ENCODE peak calls at places on chromosomes 1 and 21, in four cellular contexts. One of them, this sample, is unnamed.

GRCh38 chr1:20058531-20058930 is 11.5 kb upstream of the PLA2G5 start:
- DNase-seq in GM12865: peak; percentile 62
- DNase-seq in testis: no peak
- DNase-seq in GM12878: no peak
- DNase-seq in this sample: peak; percentile 83

GRCh38 chr1:115230281-115230680 is 107.8 kb downstream of the NGF start:
- DNase-seq in GM12878: no peak
- DNase-seq in testis: no peak
- DNase-seq in GM12865: no peak
- DNase-seq in this sample: no peak

GRCh38 chr1:193433599-193433998 is 247.2 kb upstream of the B3GALT2 start:
- DNase-seq in GM12865: no peak
- DNase-seq in testis: no peak
- DNase-seq in GM12878: no peak
- DNase-seq in this sample: no peak

GRCh38 chr1:38037481-38037939 is 9.1 kb downstream of the POU3F1 start:
- DNase-seq in GM12865: no peak
- DNase-seq in testis: no peak
- DNase-seq in GM12878: no peak
- DNase-seq in this sample: no peak

GRCh38 chr1:53121319-53122172 is 20.9 kb downstream of the SLC1A7 start:
- DNase-seq in GM12878: no peak
- DNase-seq in GM12865: no peak
- DNase-seq in testis: peak; percentile 50
- DNase-seq in this sample: peak; percentile 66

GRCh38 chr1:22154626-22155025 is 11.7 kb upstream of the WNT4 start:
- DNase-seq in GM12878: no peak
- DNase-seq in testis: no peak
- DNase-seq in GM12865: no peak
- DNase-seq in this sample: no peak

GRCh38 chr1:2268285-2269056 is 40.4 kb downstream of the SKI start:
- DNase-seq in testis: no peak
- DNase-seq in GM12878: no peak
- DNase-seq in GM12865: no peak
- DNase-seq in this sample: no peak

GRCh38 chr1:162177126-162177525 is 107.6 kb downstream of the NOS1AP start:
- DNase-seq in testis: no peak
- DNase-seq in GM12878: no peak
- DNase-seq in GM12865: no peak
- DNase-seq in this sample: no peak

GRCh38 chr1:109632671-109633346 is 13.2 kb downstream of the AMPD2 start:
- DNase-seq in GM12878: no peak
- DNase-seq in testis: peak; percentile 86
- DNase-seq in GM12865: no peak
- DNase-seq in this sample: no peak

GRCh38 chr1:235078927-235079381 is 49.7 kb downstream of the TOMM20 start:
- DNase-seq in GM12865: peak; percentile 53
- DNase-seq in GM12878: no peak
- DNase-seq in testis: no peak
- DNase-seq in this sample: no peak

GRCh38 chr1:218479436-218480115 is 134.4 kb downstream of the TGFB2 start:
- DNase-seq in testis: no peak
- DNase-seq in GM12878: no peak
- DNase-seq in GM12865: no peak
- DNase-seq in this sample: no peak

GRCh38 chr1:109880961-109881894 is 29.4 kb upstream of the CSF1 start:
- DNase-seq in GM12878: no peak
- DNase-seq in GM12865: no peak
- DNase-seq in testis: no peak
- DNase-seq in this sample: no peak

GRCh38 chr1:30271401-30272287 is 451.7 kb downstream of the MATN1 start:
- DNase-seq in GM12878: no peak
- DNase-seq in GM12865: no peak
- DNase-seq in testis: no peak
- DNase-seq in this sample: no peak

GRCh38 chr1:23727362-23727811 is 15.9 kb upstream of the ELOA start:
- DNase-seq in GM12878: no peak
- DNase-seq in testis: peak; percentile 62
- DNase-seq in GM12865: peak; percentile 80
- DNase-seq in this sample: no peak

GRCh38 chr1:159282118-159282517 is 20.0 kb upstream of the FCER1A start:
- DNase-seq in GM12865: no peak
- DNase-seq in GM12878: no peak
- DNase-seq in testis: no peak
- DNase-seq in this sample: no peak

GRCh38 chr1:238099871-238100270 is 209.1 kb upstream of the ZP4 start:
- DNase-seq in testis: no peak
- DNase-seq in GM12878: no peak
- DNase-seq in GM12865: no peak
- DNase-seq in this sample: no peak

GRCh38 chr1:205656236-205656635 is 24.1 kb downstream of the SLC45A3 start:
- DNase-seq in GM12878: no peak
- DNase-seq in testis: no peak
- DNase-seq in GM12865: no peak
- DNase-seq in this sample: no peak

GRCh38 chr1:231420959-231421615 is 1.0 kb downstream of the EGLN1 start:
- DNase-seq in GM12878: no peak
- DNase-seq in GM12865: peak; percentile 61
- DNase-seq in testis: peak; percentile 48
- DNase-seq in this sample: peak; percentile 47

GRCh38 chr1:3313579-3313955 is 140.9 kb upstream of the ARHGEF16 start:
- DNase-seq in testis: peak; percentile 92
- DNase-seq in GM12878: no peak
- DNase-seq in GM12865: no peak
- DNase-seq in this sample: no peak

GRCh38 chr1:205947024-205947423 is 3.8 kb upstream of the SLC26A9 start:
- DNase-seq in GM12878: no peak
- DNase-seq in GM12865: no peak
- DNase-seq in testis: no peak
- DNase-seq in this sample: no peak

GRCh38 chr1:185069202-185069601 is 23.8 kb downstream of the RNF2 start:
- DNase-seq in GM12878: no peak
- DNase-seq in testis: no peak
- DNase-seq in GM12865: no peak
- DNase-seq in this sample: no peak

GRCh38 chr1:154460695-154461249 is 41.2 kb upstream of the TDRD10 start:
- DNase-seq in GM12865: no peak
- DNase-seq in testis: no peak
- DNase-seq in GM12878: no peak
- DNase-seq in this sample: no peak

GRCh38 chr21:43717967-43718871 is 710 bp upstream of the PDXK start:
- DNase-seq in testis: no peak
- DNase-seq in GM12878: no peak
- DNase-seq in GM12865: no peak
- DNase-seq in this sample: peak; percentile 13

GRCh38 chr1:10866314-10867091 is 70.1 kb upstream of the CASZ1 start:
- DNase-seq in GM12878: no peak
- DNase-seq in GM12865: peak; percentile 10
- DNase-seq in testis: peak; percentile 37
- DNase-seq in this sample: peak; percentile 64

GRCh38 chr21:25682382-25682781 is 43.3 kb downstream of the JAM2 start:
- DNase-seq in testis: no peak
- DNase-seq in GM12878: no peak
- DNase-seq in GM12865: no peak
- DNase-seq in this sample: no peak

GRCh38 chr1:32627596-32628162 is 22.7 kb downstream of the ZBTB8OS start:
- DNase-seq in testis: no peak
- DNase-seq in GM12865: peak; percentile 90
- DNase-seq in GM12878: peak; percentile 69
- DNase-seq in this sample: peak; percentile 49

GRCh38 chr1:203367051-203367450 is 16.1 kb upstream of the FMOD start:
- DNase-seq in GM12865: no peak
- DNase-seq in testis: no peak
- DNase-seq in GM12878: no peak
- DNase-seq in this sample: no peak

GRCh38 chr1:203369666-203370065 is 18.7 kb upstream of the FMOD start:
- DNase-seq in testis: no peak
- DNase-seq in GM12865: no peak
- DNase-seq in GM12878: no peak
- DNase-seq in this sample: no peak

GRCh38 chr1:203366476-203366875 is 15.6 kb upstream of the FMOD start:
- DNase-seq in GM12865: no peak
- DNase-seq in testis: no peak
- DNase-seq in GM12878: no peak
- DNase-seq in this sample: no peak

GRCh38 chr1:203371288-203371687 is 20.4 kb upstream of the FMOD start:
- DNase-seq in GM12878: no peak
- DNase-seq in testis: no peak
- DNase-seq in GM12865: no peak
- DNase-seq in this sample: no peak

DNA sequence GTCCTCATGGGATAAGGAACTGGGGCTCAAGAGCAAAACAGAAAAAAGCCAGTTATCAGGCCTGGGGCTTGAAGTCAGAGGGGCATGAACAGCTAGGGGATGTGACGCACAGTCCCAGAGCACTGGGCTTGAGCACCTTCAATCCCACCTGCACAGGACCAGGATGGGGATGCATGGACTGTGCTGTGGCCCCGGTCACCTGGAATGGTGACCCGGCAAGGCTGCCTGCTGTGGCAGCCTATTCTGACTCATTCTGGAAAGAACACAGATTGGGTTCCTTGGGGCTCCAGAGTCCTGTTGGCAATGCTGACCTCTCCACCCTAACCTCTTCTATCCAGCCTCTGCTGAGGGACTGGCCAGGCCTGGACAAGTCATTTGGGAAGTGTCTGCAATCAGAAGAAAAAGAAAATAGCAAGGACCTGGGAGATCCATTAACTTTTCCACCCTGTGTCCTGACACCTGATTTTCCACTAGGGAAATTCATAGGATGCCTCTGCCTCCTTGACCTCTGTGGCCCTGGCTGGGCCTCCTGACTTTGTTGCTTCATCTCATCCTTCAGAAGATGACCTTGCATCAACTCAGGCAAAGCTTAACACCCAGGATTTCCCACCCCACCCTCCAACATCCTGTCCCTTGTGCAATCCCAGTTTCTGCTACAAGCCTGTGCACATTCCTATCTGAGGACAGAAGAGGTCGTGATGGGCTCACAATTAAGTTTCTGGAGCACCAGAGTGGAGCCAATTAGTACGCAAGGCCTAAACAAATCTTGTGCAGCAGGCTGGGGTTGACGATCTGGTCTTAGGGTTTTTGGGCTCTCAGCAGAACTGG is 17.9 kb upstream of the FMOD start:
- DNase-seq in testis: peak; percentile 67
- DNase-seq in GM12878: no peak
- DNase-seq in GM12865: peak; percentile 18
- DNase-seq in this sample: no peak
- TF ChIP-seq CTCF in testis: no peak
- TF ChIP-seq CTCF in GM12878: peak; percentile 13
- TF ChIP-seq CTCF in GM12865: no peak
- TF ChIP-seq CTCF in this sample: no peak

GRCh38 chr1:21077085-21077484 is 99.6 kb downstream of the EIF4G3 start:
- DNase-seq in testis: no peak
- DNase-seq in GM12865: no peak
- DNase-seq in GM12878: no peak
- DNase-seq in this sample: no peak

GRCh38 chr1:21068937-21069336 is 107.8 kb downstream of the EIF4G3 start:
- DNase-seq in testis: no peak
- DNase-seq in GM12865: no peak
- DNase-seq in GM12878: no peak
- DNase-seq in this sample: no peak

GRCh38 chr1:21069549-21069948 is 107.1 kb downstream of the EIF4G3 start:
- DNase-seq in GM12878: no peak
- DNase-seq in testis: no peak
- DNase-seq in GM12865: no peak
- DNase-seq in this sample: no peak

GRCh38 chr1:21067551-21068227 is 109.0 kb downstream of the EIF4G3 start:
- DNase-seq in GM12865: no peak
- DNase-seq in testis: no peak
- DNase-seq in GM12878: no peak
- DNase-seq in this sample: no peak

DNA sequence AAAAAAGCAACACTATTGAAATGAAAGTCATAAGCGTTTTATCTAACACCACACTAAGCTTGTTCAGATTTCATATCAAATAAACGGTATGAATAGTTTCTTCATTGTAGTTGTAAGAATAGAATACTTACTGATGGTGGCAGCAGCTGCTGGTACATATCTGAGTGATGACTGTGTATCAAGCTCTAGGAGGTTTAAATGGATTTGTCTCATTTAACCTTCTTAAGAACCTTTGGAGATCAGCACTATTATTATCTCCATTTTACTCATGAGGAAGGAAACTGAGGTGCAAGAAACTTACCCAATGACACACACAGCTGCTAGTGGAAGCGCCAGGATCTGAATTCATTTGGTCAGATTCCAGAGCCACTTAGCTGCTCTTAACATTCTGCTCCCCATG is 104.0 kb downstream of the EIF4G3 start:
- DNase-seq in testis: no peak
- DNase-seq in GM12865: no peak
- DNase-seq in GM12878: no peak
- DNase-seq in this sample: no peak
- TF ChIP-seq CTCF in testis: no peak
- TF ChIP-seq CTCF in GM12865: no peak
- TF ChIP-seq CTCF in GM12878: no peak
- TF ChIP-seq CTCF in this sample: no peak

DNA sequence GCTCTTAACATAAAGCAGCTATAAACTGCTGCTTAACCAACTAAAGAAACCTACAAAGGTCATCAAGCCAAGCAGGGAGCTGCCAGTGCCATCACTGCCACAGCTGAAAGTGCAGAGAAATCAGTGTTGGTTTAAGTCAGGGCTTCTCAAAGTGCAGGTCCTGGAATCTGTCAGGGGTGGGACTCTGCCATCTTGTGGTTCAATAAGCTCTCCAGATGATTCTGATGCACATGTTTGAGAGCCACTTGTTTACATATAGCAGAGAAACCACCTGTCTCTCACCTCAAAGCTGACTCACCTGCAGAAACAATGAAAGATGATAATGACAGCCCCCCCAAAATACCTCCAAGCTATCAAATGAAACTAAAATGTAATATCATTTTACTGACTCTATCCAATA is 49.3 kb downstream of the SH3GLB1 start:
- DNase-seq in GM12878: no peak
- DNase-seq in GM12865: peak; percentile 51
- DNase-seq in testis: no peak
- DNase-seq in this sample: peak; percentile 39
- TF ChIP-seq CTCF in GM12878: no peak
- TF ChIP-seq CTCF in GM12865: no peak
- TF ChIP-seq CTCF in testis: no peak
- TF ChIP-seq CTCF in this sample: no peak

DNA sequence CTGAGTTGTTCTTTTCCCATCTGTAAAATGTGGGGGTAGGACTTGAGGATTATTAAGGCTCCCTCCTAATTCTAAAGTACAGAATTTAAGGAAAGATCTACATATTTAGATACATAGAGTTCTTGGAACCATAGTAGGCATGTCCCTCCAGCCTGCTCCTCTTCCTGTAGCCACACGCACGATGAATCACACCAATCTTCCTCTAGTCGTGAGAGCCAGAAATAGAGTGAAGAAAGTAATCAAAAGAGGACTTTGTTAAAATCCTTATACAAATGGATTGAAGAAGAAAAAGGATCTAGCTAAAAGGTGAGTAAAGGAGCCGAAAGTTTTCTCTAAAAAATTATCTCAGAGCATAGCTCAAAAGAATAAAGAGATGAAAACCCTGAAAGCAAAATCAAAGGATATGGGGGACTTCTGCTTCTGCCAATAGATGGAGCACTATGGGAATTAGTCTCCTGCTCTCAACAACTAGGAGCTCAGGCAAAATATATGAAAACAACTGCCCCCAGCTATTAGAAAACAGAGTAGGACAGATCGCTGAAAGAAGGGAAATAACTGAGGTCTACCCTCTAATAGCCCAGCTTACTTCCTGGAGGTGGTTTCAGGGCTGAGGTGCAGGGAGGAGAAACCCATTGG is 8.5 kb downstream of the C1orf141 start:
- DNase-seq in GM12865: no peak
- DNase-seq in GM12878: no peak
- DNase-seq in testis: no peak
- DNase-seq in this sample: no peak
- TF ChIP-seq CTCF in GM12865: no peak
- TF ChIP-seq CTCF in GM12878: no peak
- TF ChIP-seq CTCF in testis: no peak
- TF ChIP-seq CTCF in this sample: no peak

This sample was measured in activated CD8-positive, alpha-beta T cell treated with anti-CD3 and anti-CD28 coated beads for 36 hours.